ENCODE peak calls at places on chromosomes 3 and 15, in six cellular contexts. X is sigmoid colon; Q is kidney; B is right cardiac atrium; R is right atrium auricular region; S is CD4-positive, CD25-positive, alpha-beta regulatory T cell. V is an unnamed sample.

GRCh38 chr15:79629687-79630086 is 197.6 kb downstream of the MINAR1 start:
- DNase-seq in B (peak), S (no peak), X (no peak), Q (peak), R (no peak), V (no peak)

GRCh38 chr15:101437618-101438481 is 51.7 kb downstream of the PCSK6 start:
- DNase-seq in B (no peak), X (no peak), R (peak), S (no peak), Q (no peak), V (no peak)

GRCh38 chr15:70357453-70357852 is 259.7 kb upstream of the TLE3 start:
- DNase-seq in B (no peak), X (no peak), R (no peak), Q (no peak), S (no peak), V (no peak)

GRCh38 chr3:130345487-130346079 is at the start of gene COL6A5:
- DNase-seq in R (no peak), Q (peak), S (no peak), X (no peak), B (peak), V (peak)

GRCh38 chr15:72368895-72369294 is 6.9 kb downstream of the HEXA start:
- DNase-seq in Q (no peak), R (peak), X (no peak), B (peak), S (no peak), V (no peak)

GRCh38 chr3:161409069-161409468 is 37.8 kb upstream of the SPTSSB start:
- DNase-seq in X (no peak), S (peak), Q (no peak), R (no peak), B (no peak), V (no peak)

GRCh38 chr3:144762091-144762490 is 790.5 kb downstream of the DIPK2A start:
- DNase-seq in S (no peak), X (no peak), Q (no peak), B (no peak), R (no peak), V (no peak)

GRCh38 chr15:62791694-62792093 is 250.9 kb upstream of the TPM1 start:
- DNase-seq in Q (no peak), R (no peak), S (no peak), B (no peak), X (no peak), V (no peak)

GRCh38 chr3:187946031-187946691 is 200.9 kb upstream of the BCL6 start:
- DNase-seq in R (no peak), B (no peak), S (no peak), X (no peak), Q (no peak), V (no peak)

GRCh38 chr3:53342353-53342752 is 5.0 kb downstream of the DCP1A start:
- DNase-seq in R (no peak), S (no peak), B (no peak), Q (no peak), X (no peak), V (no peak)

GRCh38 chr3:32258869-32259268 is 20.4 kb downstream of the CMTM8 start:
- DNase-seq in Q (no peak), B (no peak), R (no peak), X (no peak), S (no peak), V (no peak)

GRCh38 chr3:105614288-105615030 is 247.8 kb downstream of the ALCAM start:
- DNase-seq in Q (no peak), B (no peak), S (no peak), X (no peak), R (no peak), V (no peak)

GRCh38 chr3:15693340-15693739 is 91.8 kb downstream of the BTD start:
- DNase-seq in X (no peak), R (no peak), B (no peak), S (no peak), Q (no peak), V (no peak)

GRCh38 chr3:37741644-37742043 is 120.0 kb upstream of the CTDSPL start:
- DNase-seq in R (peak), B (peak), X (peak), Q (no peak), S (no peak), V (no peak)

GRCh38 chr3:11288786-11289637 is 16.8 kb downstream of the ATG7 start:
- DNase-seq in B (no peak), X (no peak), S (no peak), R (no peak), Q (no peak), V (no peak)

GRCh38 chr3:144477593-144477992 is 506.0 kb downstream of the DIPK2A start:
- DNase-seq in Q (no peak), R (no peak), B (no peak), S (no peak), X (no peak), V (no peak)

GRCh38 chr3:139310474-139310933 is 33.3 kb upstream of the MRPS22 start:
- DNase-seq in X (no peak), R (no peak), Q (no peak), B (no peak), S (no peak), V (peak)

GRCh38 chr15:56322444-56322843 is 42.8 kb upstream of the TEX9 start:
- DNase-seq in Q (no peak), X (no peak), B (no peak), R (no peak), S (no peak), V (no peak)

GRCh38 chr3:179322481-179323196 is at the start of gene ZNF639:
- DNase-seq in B (peak), X (peak), Q (peak), R (peak), S (peak), V (peak)

GRCh38 chr3:48402281-48402732 is 27.6 kb downstream of the PLXNB1 start:
- DNase-seq in S (no peak), Q (peak), B (peak), X (peak), R (peak), V (peak)

GRCh38 chr15:92902723-92903587 is 2.8 kb downstream of the CHD2 start:
- DNase-seq in R (no peak), X (no peak), Q (no peak), S (peak), B (no peak), V (no peak)

GRCh38 chr3:37170513-37170912 is 3.9 kb downstream of the LRRFIP2 start:
- DNase-seq in Q (no peak), B (no peak), S (no peak), R (no peak), X (no peak), V (no peak)

GRCh38 chr15:101458158-101458895 is 31.2 kb downstream of the PCSK6 start:
- DNase-seq in B (no peak), Q (peak), R (no peak), S (no peak), X (peak), V (no peak)

GRCh38 chr15:92113832-92114231 is 260.3 kb downstream of the SLCO3A1 start:
- DNase-seq in S (no peak), B (no peak), R (no peak), X (no peak), Q (no peak), V (no peak)

GRCh38 chr15:66072616-66073361 is 180.8 kb downstream of the MEGF11 start:
- DNase-seq in B (no peak), Q (peak), X (peak), S (no peak), R (no peak), V (no peak)

GRCh38 chr15:31263751-31264533 is 62.7 kb upstream of the KLF13 start:
- DNase-seq in R (peak), Q (peak), B (peak), S (peak), X (peak), V (no peak)

GRCh38 chr3:96863129-96863740 is 48.8 kb downstream of the EPHA6 start:
- DNase-seq in B (no peak), Q (no peak), S (peak), R (no peak), X (peak), V (peak)

GRCh38 chr3:4030567-4030966 is 231.3 kb downstream of the LRRN1 start:
- DNase-seq in Q (no peak), R (no peak), B (no peak), S (no peak), X (no peak), V (no peak)

GRCh38 chr3:138972941-138973340 is 25.9 kb downstream of the FOXL2NB start:
- DNase-seq in Q (no peak), X (no peak), S (no peak), B (no peak), R (no peak), V (no peak)

GRCh38 chr3:88084006-88084597 is 25.0 kb downstream of the ZNF654 start:
- DNase-seq in Q (no peak), R (no peak), B (no peak), X (no peak), S (no peak), V (no peak)

GRCh38 chr3:27431116-27431515 is 53.1 kb downstream of the SLC4A7 start:
- DNase-seq in X (peak), R (no peak), S (no peak), Q (peak), B (no peak), V (no peak)

GRCh38 chr3:178201714-178202113 is 334.5 kb upstream of the KCNMB2 start:
- DNase-seq in R (no peak), S (no peak), X (no peak), B (no peak), Q (no peak), V (no peak)

GRCh38 chr3:118628704-118629341 is 405.8 kb downstream of the IGSF11 start:
- DNase-seq in R (peak), B (peak), X (peak), Q (no peak), S (peak), V (peak)

GRCh38 chr3:35654471-35654870 is 15.1 kb downstream of the ARPP21 start:
- DNase-seq in S (no peak), X (no peak), Q (no peak), R (no peak), B (no peak), V (no peak)

GRCh38 chr3:111768571-111769100 is 90.4 kb upstream of the PHLDB2 start:
- DNase-seq in S (no peak), X (no peak), R (no peak), B (no peak), Q (no peak), V (no peak)

GRCh38 chr15:76439542-76439941 is 103.0 kb downstream of the ISL2 start:
- DNase-seq in X (no peak), Q (no peak), S (no peak), R (no peak), B (no peak), V (no peak)

GRCh38 chr3:10286596-10287295 is 6.0 kb downstream of the GHRL start:
- DNase-seq in S (peak), R (no peak), B (no peak), X (no peak), Q (no peak), V (peak)

GRCh38 chr3:32713181-32713580 is 28.2 kb downstream of the CNOT10 start:
- DNase-seq in S (no peak), X (no peak), R (no peak), B (no peak), Q (no peak), V (no peak)

GRCh38 chr3:168121175-168121853 is 25.6 kb upstream of the GOLIM4 start:
- DNase-seq in X (peak), R (no peak), B (peak), S (no peak), Q (no peak), V (no peak)

GRCh38 chr3:139319428-139320402 is 24.1 kb upstream of the MRPS22 start:
- DNase-seq in Q (no peak), B (no peak), R (no peak), S (no peak), X (no peak), V (no peak)

GRCh38 chr3:191301017-191301416 is 28.2 kb upstream of the CCDC50 start:
- DNase-seq in X (no peak), R (no peak), Q (no peak), B (no peak), S (no peak), V (no peak)
- H3K4me3 ChIP-seq in X (no peak), R (no peak), Q (no peak), B (no peak), S (no peak), V (no peak)

GRCh38 chr3:113258311-113258710 is 47.0 kb downstream of the BOC start:
- DNase-seq in S (no peak), R (no peak), X (no peak), B (no peak), Q (no peak), V (no peak)
- H3K27ac ChIP-seq in S (no peak), R (peak), X (no peak), B (no peak), Q (no peak), V (no peak)

GRCh38 chr3:49787182-49787464 is 781 bp upstream of the IP6K1 start:
- DNase-seq in Q (no peak), B (no peak), R (no peak), X (no peak), S (no peak), V (no peak)
- H3K4me3 ChIP-seq in Q (peak), B (no peak), R (peak), X (peak), S (peak), V (peak)

GRCh38 chr3:186411994-186412393 is 50.0 kb upstream of the DGKG start:
- DNase-seq in S (no peak), B (no peak), R (no peak), Q (no peak), X (no peak), V (no peak)

GRCh38 chr3:186413615-186414415 is 51.8 kb upstream of the DGKG start:
- DNase-seq in B (peak), S (peak), Q (peak), X (peak), R (peak), V (peak)

GRCh38 chr3:186414735-186415419 is 52.8 kb upstream of the DGKG start:
- DNase-seq in Q (no peak), X (peak), R (no peak), S (no peak), B (no peak), V (peak)

GRCh38 chr3:186406669-186407635 is 44.9 kb upstream of the DGKG start:
- DNase-seq in R (no peak), S (no peak), Q (no peak), X (peak), B (peak), V (peak)

GRCh38 chr3:186411089-186411488 is 49.1 kb upstream of the DGKG start:
- DNase-seq in B (no peak), X (no peak), Q (no peak), S (no peak), R (no peak), V (no peak)
- H3K27ac ChIP-seq in B (no peak), X (no peak), Q (no peak), S (no peak), R (no peak), V (no peak)

GRCh38 chr15:52288051-52288942 is 7.3 kb downstream of the MYO5C start:
- DNase-seq in R (no peak), Q (no peak), X (no peak), B (no peak), S (no peak), V (no peak)
- H3K4me3 ChIP-seq in R (no peak), Q (no peak), X (no peak), B (no peak), S (no peak), V (no peak)

V was measured in ovary.